ENCODE peak calls at places on chromosome 10, in four cellular contexts. L is H1, Z is GM23338, M is prostate gland. D is an unnamed sample.

GRCh38 chr10:11546581-11546980 is 64.9 kb downstream of the USP6NL start:
- DNase-seq in L (no peak), Z (no peak), M (no peak), D (no peak)

GRCh38 chr10:102068216-102068615 is 3.1 kb downstream of the HPS6 start:
- DNase-seq in L (no peak), Z (no peak), M (no peak), D (peak)

GRCh38 chr10:121531076-121531829 is 67.0 kb downstream of the FGFR2 start:
- DNase-seq in L (no peak), Z (no peak), M (no peak), D (no peak)

GRCh38 chr10:46293228-46293627 is 6.4 kb downstream of the ANTXRL start:
- DNase-seq in L (no peak), Z (no peak), M (no peak), D (no peak)

GRCh38 chr10:133388973-133389818 is 4.8 kb upstream of the MTG1 start:
- DNase-seq in L (no peak), Z (no peak), M (no peak), D (peak)

GRCh38 chr10:7789390-7789789 is 1.4 kb downstream of the ATP5F1C start:
- DNase-seq in L (no peak), Z (no peak), M (no peak), D (no peak)

GRCh38 chr10:79405221-79405994 is 40.0 kb downstream of the ZCCHC24 start:
- DNase-seq in L (no peak), Z (no peak), M (no peak), D (peak)

GRCh38 chr10:92756233-92757065 is 66.7 kb downstream of the HHEX start:
- DNase-seq in L (no peak), Z (no peak), M (no peak), D (no peak)

GRCh38 chr10:14186245-14186644 is 144.5 kb downstream of the FRMD4A start:
- DNase-seq in L (no peak), Z (peak), M (no peak), D (no peak)

GRCh38 chr10:55374917-55375316 is 573.9 kb upstream of the PCDH15 start:
- DNase-seq in L (no peak), Z (no peak), M (no peak), D (no peak)

DNA sequence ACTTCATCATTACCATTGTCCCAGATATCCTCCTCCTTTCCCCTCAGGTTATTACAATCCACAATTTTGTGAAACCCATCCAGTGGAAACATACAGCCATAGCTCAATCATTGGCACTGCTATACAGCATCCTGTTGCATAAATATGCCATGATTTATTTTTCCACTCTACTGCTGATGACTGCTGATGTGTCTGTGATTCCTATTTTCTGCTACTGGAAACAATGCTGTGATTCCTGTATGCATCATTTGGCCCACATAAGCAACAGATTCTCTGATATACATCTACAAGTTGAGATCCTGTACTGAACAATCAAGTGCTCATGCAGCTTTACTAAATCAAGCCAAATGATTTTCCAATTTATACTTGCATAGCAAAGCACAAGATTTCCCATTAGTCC is 39.6 kb downstream of the CUL2 start:
- DNase-seq in L (no peak), Z (no peak), M (no peak), D (no peak)
- TF ChIP-seq POLR2AphosphoS5 in L (no peak), Z (no peak), M (no peak), D (no peak)

GRCh38 chr10:1182280-1183032 is 126.3 kb downstream of the WDR37 start:
- DNase-seq in L (no peak), Z (no peak), M (no peak), D (peak)

GRCh38 chr10:1185911-1186692 is 129.9 kb downstream of the WDR37 start:
- DNase-seq in L (no peak), Z (no peak), M (no peak), D (peak)

GRCh38 chr10:1183033-1183396 is 126.8 kb downstream of the WDR37 start:
- DNase-seq in L (no peak), Z (no peak), M (no peak), D (peak)

GRCh38 chr10:1184541-1185415 is 128.6 kb downstream of the WDR37 start:
- DNase-seq in L (no peak), Z (peak), M (no peak), D (peak)

GRCh38 chr10:1183746-1184145 is 127.6 kb downstream of the WDR37 start:
- DNase-seq in L (no peak), Z (no peak), M (no peak), D (peak)
- H3K27ac ChIP-seq in L (no peak), Z (no peak), M (no peak), D (no peak)

GRCh38 chr10:2122431-2123124 is 385.3 kb upstream of the ADARB2 start:
- DNase-seq in L (no peak), Z (no peak), M (no peak), D (no peak)
- TF ChIP-seq POLR2AphosphoS5 in L (no peak), Z (no peak), M (no peak), D (no peak)

DNA sequence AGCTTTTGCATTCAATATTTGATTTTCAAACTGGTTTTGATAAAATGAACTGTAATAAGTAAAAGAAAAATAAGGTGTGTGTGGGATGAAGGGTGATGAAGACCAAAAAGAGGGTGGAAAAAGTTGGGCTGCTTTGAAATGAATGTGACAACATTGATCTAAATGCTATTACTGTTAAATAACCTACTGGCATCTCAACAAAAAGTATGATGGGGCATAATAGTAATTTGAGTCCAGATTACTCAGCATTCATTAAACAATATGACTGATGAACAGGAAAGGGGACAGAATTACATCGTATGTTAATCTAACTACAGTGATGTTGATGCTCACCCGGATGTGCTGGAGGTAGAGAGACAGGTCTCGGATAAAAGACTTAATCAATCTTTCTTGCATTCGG is 112.2 kb downstream of the ABCC2 start:
- DNase-seq in L (no peak), Z (no peak), M (no peak), D (no peak)
- H3K27ac ChIP-seq in L (no peak), Z (no peak), M (no peak), D (no peak)

GRCh38 chr10:112957589-112958202 is 7.6 kb downstream of the TCF7L2 start:
- DNase-seq in L (no peak), Z (no peak), M (no peak), D (no peak)
- TF ChIP-seq POLR2AphosphoS5 in L (no peak), Z (no peak), M (no peak), D (no peak)

DNA sequence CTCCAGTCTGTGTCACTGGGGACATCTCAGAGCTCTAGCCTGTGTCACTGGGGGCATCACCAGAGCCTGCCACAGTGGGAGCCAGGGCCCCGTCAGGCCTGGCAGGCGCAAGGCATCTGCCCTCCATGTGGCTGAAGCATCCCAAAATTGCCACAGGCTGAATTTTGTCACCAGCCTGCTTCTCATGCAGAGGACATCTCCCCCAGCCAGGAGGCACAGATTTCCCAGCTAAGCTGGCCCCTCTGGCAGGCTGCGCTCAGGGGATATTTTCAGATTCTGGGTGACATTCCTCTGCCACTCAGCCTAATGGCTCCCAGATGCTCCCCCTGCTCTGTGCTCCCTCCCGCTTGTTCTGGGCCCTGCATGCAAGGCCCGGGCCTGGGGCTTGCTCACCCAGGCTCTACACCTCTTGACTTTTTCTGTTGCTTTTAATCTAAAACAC is 64.6 kb downstream of the COL13A1 start:
- DNase-seq in L (no peak), Z (no peak), M (no peak), D (no peak)
- H3K27ac ChIP-seq in L (peak), Z (peak), M (peak), D (peak)

GRCh38 chr10:96921655-96922054 is 89.6 kb downstream of the LCOR start:
- DNase-seq in L (no peak), Z (no peak), M (no peak), D (no peak)
- TF ChIP-seq POLR2AphosphoS5 in L (no peak), Z (no peak), M (no peak), D (no peak)